ENCODE peak calls at places on chromosomes 6 and 20, in four cellular contexts. One of them, this sample, is unnamed.

GRCh38 chr20:13141541-13141940 is 79.5 kb upstream of the ISM1 start:
- DNase-seq in PC-3: no peak
- DNase-seq in brain microvascular endothelial cell: no peak
- DNase-seq in OCI-LY7: no peak
- DNase-seq in this sample: no peak

GRCh38 chr20:21156266-21156665 is 30.4 kb downstream of the KIZ start:
- DNase-seq in PC-3: no peak
- DNase-seq in brain microvascular endothelial cell: peak
- DNase-seq in OCI-LY7: no peak
- DNase-seq in this sample: no peak

GRCh38 chr20:34083137-34083536 is 28.9 kb downstream of the EIF2S2 start:
- DNase-seq in PC-3: peak
- DNase-seq in brain microvascular endothelial cell: peak
- DNase-seq in OCI-LY7: no peak
- DNase-seq in this sample: no peak

GRCh38 chr20:47027456-47027855 is 132.8 kb downstream of the EYA2 start:
- DNase-seq in PC-3: no peak
- DNase-seq in brain microvascular endothelial cell: no peak
- DNase-seq in OCI-LY7: no peak
- DNase-seq in this sample: no peak

GRCh38 chr20:44582321-44583025 is at the start of gene PKIG:
- DNase-seq in PC-3: no peak
- DNase-seq in brain microvascular endothelial cell: peak
- DNase-seq in OCI-LY7: peak
- DNase-seq in this sample: no peak

GRCh38 chr6:41257369-41258195 is 28.9 kb downstream of the TREM1 start:
- DNase-seq in PC-3: peak
- DNase-seq in brain microvascular endothelial cell: peak
- DNase-seq in OCI-LY7: no peak
- DNase-seq in this sample: no peak

GRCh38 chr6:37696220-37696840 is 1.4 kb downstream of the MDGA1 start:
- DNase-seq in PC-3: peak
- DNase-seq in brain microvascular endothelial cell: no peak
- DNase-seq in OCI-LY7: no peak
- DNase-seq in this sample: peak

GRCh38 chr6:28710466-28711191 is 184.9 kb downstream of the GPX5 start:
- DNase-seq in PC-3: peak
- DNase-seq in brain microvascular endothelial cell: peak
- DNase-seq in OCI-LY7: peak
- DNase-seq in this sample: no peak

GRCh38 chr6:169172435-169172834 is 81.2 kb downstream of the THBS2 start:
- DNase-seq in PC-3: peak
- DNase-seq in brain microvascular endothelial cell: peak
- DNase-seq in OCI-LY7: no peak
- DNase-seq in this sample: no peak

GRCh38 chr6:13554929-13555333 is 19.5 kb upstream of the SIRT5 start:
- DNase-seq in PC-3: no peak
- DNase-seq in brain microvascular endothelial cell: no peak
- DNase-seq in OCI-LY7: no peak
- DNase-seq in this sample: peak

GRCh38 chr6:31125162-31125561 is 4.9 kb upstream of the CDSN start:
- DNase-seq in PC-3: peak
- DNase-seq in brain microvascular endothelial cell: peak
- DNase-seq in OCI-LY7: no peak
- DNase-seq in this sample: peak

GRCh38 chr6:37758647-37759046 is 60.9 kb upstream of the ZFAND3 start:
- DNase-seq in PC-3: no peak
- DNase-seq in brain microvascular endothelial cell: no peak
- DNase-seq in OCI-LY7: no peak
- DNase-seq in this sample: no peak

GRCh38 chr6:45086685-45087084 is 241.4 kb upstream of the RUNX2 start:
- DNase-seq in PC-3: peak
- DNase-seq in brain microvascular endothelial cell: no peak
- DNase-seq in OCI-LY7: no peak
- DNase-seq in this sample: no peak

GRCh38 chr20:64101731-64102621 is 5.4 kb downstream of the NPBWR2 start:
- DNase-seq in PC-3: peak
- DNase-seq in brain microvascular endothelial cell: no peak
- DNase-seq in OCI-LY7: peak
- DNase-seq in this sample: peak

GRCh38 chr20:64103871-64104666 is 3.3 kb downstream of the NPBWR2 start:
- DNase-seq in PC-3: no peak
- DNase-seq in brain microvascular endothelial cell: no peak
- DNase-seq in OCI-LY7: no peak
- DNase-seq in this sample: peak

GRCh38 chr20:64100946-64101688 is 6.2 kb downstream of the NPBWR2 start:
- DNase-seq in PC-3: no peak
- DNase-seq in brain microvascular endothelial cell: no peak
- DNase-seq in OCI-LY7: no peak
- DNase-seq in this sample: no peak

GRCh38 chr20:64104667-64105451 is 2.5 kb downstream of the NPBWR2 start:
- DNase-seq in PC-3: no peak
- DNase-seq in brain microvascular endothelial cell: no peak
- DNase-seq in OCI-LY7: no peak
- DNase-seq in this sample: no peak

GRCh38 chr20:64102647-64103354 is 4.6 kb downstream of the NPBWR2 start:
- DNase-seq in PC-3: no peak
- DNase-seq in brain microvascular endothelial cell: no peak
- DNase-seq in OCI-LY7: peak
- DNase-seq in this sample: peak
- H3K4me3 ChIP-seq in PC-3: peak
- H3K4me3 ChIP-seq in brain microvascular endothelial cell: no peak
- H3K4me3 ChIP-seq in OCI-LY7: peak
- H3K4me3 ChIP-seq in this sample: peak

GRCh38 chr20:58401123-58401639 is 12.2 kb downstream of the VAPB start:
- DNase-seq in PC-3: no peak
- DNase-seq in brain microvascular endothelial cell: no peak
- DNase-seq in OCI-LY7: no peak
- DNase-seq in this sample: no peak

GRCh38 chr20:58399926-58400325 is 10.9 kb downstream of the VAPB start:
- DNase-seq in PC-3: no peak
- DNase-seq in brain microvascular endothelial cell: no peak
- DNase-seq in OCI-LY7: no peak
- DNase-seq in this sample: peak

GRCh38 chr20:58402827-58403226 is 13.8 kb downstream of the VAPB start:
- DNase-seq in PC-3: no peak
- DNase-seq in brain microvascular endothelial cell: no peak
- DNase-seq in OCI-LY7: no peak
- DNase-seq in this sample: no peak

GRCh38 chr20:58403272-58403671 is 14.2 kb downstream of the VAPB start:
- DNase-seq in PC-3: no peak
- DNase-seq in brain microvascular endothelial cell: no peak
- DNase-seq in OCI-LY7: no peak
- DNase-seq in this sample: no peak

GRCh38 chr20:58402305-58402704 is 13.3 kb downstream of the VAPB start:
- DNase-seq in PC-3: no peak
- DNase-seq in brain microvascular endothelial cell: no peak
- DNase-seq in OCI-LY7: no peak
- DNase-seq in this sample: no peak
- H3K4me3 ChIP-seq in PC-3: no peak
- H3K4me3 ChIP-seq in brain microvascular endothelial cell: no peak
- H3K4me3 ChIP-seq in OCI-LY7: no peak
- H3K4me3 ChIP-seq in this sample: no peak

DNA sequence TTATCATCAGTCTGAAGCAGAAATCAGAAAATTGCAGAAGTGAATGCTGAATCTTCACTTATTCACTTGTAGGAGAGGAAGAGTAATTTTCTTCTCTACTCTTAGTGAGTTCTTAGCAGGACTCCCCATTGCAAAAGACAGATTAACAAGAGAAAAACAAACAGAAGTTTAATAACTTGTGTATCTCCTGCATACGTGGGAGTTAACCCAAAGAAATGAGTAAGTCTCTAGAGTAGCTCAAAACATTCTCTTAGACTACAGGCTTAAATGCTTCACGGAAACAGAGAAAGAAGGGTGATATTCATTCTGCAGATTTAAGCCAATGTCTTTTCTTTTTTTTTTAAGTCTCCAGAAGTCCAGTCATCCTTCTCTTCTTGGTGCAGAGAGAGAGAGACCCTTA is 97.9 kb upstream of the TMEM181 start:
- DNase-seq in PC-3: peak
- DNase-seq in brain microvascular endothelial cell: no peak
- DNase-seq in OCI-LY7: no peak
- DNase-seq in this sample: no peak
- H3K4me3 ChIP-seq in PC-3: no peak
- H3K4me3 ChIP-seq in brain microvascular endothelial cell: no peak
- H3K4me3 ChIP-seq in OCI-LY7: no peak
- H3K4me3 ChIP-seq in this sample: no peak

GRCh38 chr20:37201827-37202162 is 22.4 kb upstream of the MROH8 start:
- DNase-seq in PC-3: no peak
- DNase-seq in brain microvascular endothelial cell: no peak
- DNase-seq in OCI-LY7: no peak
- DNase-seq in this sample: no peak
- H3K4me3 ChIP-seq in PC-3: peak
- H3K4me3 ChIP-seq in brain microvascular endothelial cell: no peak
- H3K4me3 ChIP-seq in OCI-LY7: no peak
- H3K4me3 ChIP-seq in this sample: no peak

GRCh38 chr6:32843321-32843978 is 397 bp downstream of the PSMB8 start:
- DNase-seq in PC-3: no peak
- DNase-seq in brain microvascular endothelial cell: no peak
- DNase-seq in OCI-LY7: peak
- DNase-seq in this sample: peak

GRCh38 chr6:32840604-32841246 is 2.2 kb upstream of the TAP2 start:
- DNase-seq in PC-3: no peak
- DNase-seq in brain microvascular endothelial cell: no peak
- DNase-seq in OCI-LY7: no peak
- DNase-seq in this sample: no peak

GRCh38 chr6:32842021-32842650 is 1.7 kb downstream of the PSMB8 start:
- DNase-seq in PC-3: no peak
- DNase-seq in brain microvascular endothelial cell: no peak
- DNase-seq in OCI-LY7: no peak
- DNase-seq in this sample: no peak

GRCh38 chr6:32843979-32844838 is at the start of gene PSMB8:
- DNase-seq in PC-3: peak
- DNase-seq in brain microvascular endothelial cell: peak
- DNase-seq in OCI-LY7: peak
- DNase-seq in this sample: peak

DNA sequence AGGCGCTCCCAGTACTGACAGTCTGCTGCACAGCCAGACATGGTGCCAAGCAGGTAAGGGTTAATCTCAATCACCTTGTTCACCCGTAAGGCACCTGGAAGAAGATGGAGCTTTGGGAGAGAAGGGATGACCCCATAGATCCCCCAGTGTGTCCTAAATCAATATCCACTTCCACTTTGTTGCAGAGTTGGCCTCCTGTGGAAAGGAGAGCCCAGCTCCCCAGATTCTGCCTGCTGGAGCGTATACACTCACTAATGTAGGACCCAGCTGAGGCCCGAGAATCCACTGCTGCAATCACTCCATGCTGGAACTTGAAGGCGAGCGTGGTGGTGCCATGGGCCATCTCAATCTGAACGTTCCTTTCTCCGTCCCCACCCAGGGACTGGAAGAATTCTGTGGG is 1.2 kb downstream of the PSMB8 start:
- DNase-seq in PC-3: no peak
- DNase-seq in brain microvascular endothelial cell: no peak
- DNase-seq in OCI-LY7: no peak
- DNase-seq in this sample: no peak
- H3K4me3 ChIP-seq in PC-3: peak
- H3K4me3 ChIP-seq in brain microvascular endothelial cell: no peak
- H3K4me3 ChIP-seq in OCI-LY7: peak
- H3K4me3 ChIP-seq in this sample: no peak

DNA sequence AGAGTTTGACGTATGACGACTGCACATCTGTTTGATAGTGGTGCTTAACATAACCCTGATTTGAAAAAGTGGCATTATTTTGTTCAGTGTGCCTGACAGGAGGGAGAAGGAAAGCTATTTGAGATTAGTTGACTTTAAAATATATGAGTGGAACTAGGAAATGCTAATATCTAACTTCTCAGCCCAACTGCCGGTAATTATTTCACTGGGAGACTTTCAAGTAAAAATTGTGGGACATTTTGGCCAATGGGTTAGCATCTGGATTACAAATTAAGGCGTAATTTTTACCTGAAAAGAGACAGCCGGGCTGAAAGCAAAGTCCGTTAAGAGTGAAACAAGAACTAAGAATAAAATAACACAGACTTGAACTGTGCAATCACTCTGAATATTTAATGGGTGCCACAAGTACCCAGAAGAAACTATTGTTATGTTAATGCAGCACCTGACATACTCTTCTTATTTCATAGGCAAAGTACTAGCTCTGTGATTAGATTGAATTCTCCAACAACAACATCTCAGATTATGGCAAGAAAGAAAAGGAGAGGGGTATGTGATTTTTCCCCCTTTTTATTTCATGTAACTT is 2.0 kb downstream of the HEY2 start:
- DNase-seq in PC-3: no peak
- DNase-seq in brain microvascular endothelial cell: no peak
- DNase-seq in OCI-LY7: no peak
- DNase-seq in this sample: peak
- H3K4me3 ChIP-seq in PC-3: no peak
- H3K4me3 ChIP-seq in brain microvascular endothelial cell: no peak
- H3K4me3 ChIP-seq in OCI-LY7: peak
- H3K4me3 ChIP-seq in this sample: peak

DNA sequence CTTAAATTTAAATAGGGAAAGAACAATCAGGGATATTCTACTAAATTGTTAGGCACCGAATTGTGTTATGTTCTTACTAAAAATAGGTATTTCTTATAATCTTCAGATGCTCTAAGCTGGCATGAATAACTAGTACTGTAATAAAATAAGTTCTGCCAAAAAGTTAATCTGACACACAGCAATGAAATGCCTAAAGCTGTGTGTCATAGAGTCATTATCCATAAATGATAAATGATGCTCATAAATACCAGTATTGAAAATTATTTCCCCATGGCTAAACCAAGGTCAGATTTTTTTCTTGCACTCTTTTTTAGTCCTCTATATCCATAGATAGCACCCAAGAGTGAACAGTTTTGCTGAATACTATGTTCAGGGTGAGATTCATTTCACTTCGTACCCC is 11.7 kb upstream of the PRIM2 start:
- DNase-seq in PC-3: peak
- DNase-seq in brain microvascular endothelial cell: no peak
- DNase-seq in OCI-LY7: no peak
- DNase-seq in this sample: no peak
- H3K4me3 ChIP-seq in PC-3: no peak
- H3K4me3 ChIP-seq in brain microvascular endothelial cell: no peak
- H3K4me3 ChIP-seq in OCI-LY7: no peak
- H3K4me3 ChIP-seq in this sample: no peak

GRCh38 chr6:109769213-109769612 is 78.1 kb downstream of the FIG4 start:
- DNase-seq in PC-3: no peak
- DNase-seq in brain microvascular endothelial cell: no peak
- DNase-seq in OCI-LY7: peak
- DNase-seq in this sample: no peak

GRCh38 chr6:109770047-109770446 is 79.0 kb downstream of the FIG4 start:
- DNase-seq in PC-3: no peak
- DNase-seq in brain microvascular endothelial cell: no peak
- DNase-seq in OCI-LY7: no peak
- DNase-seq in this sample: no peak

GRCh38 chr6:109767961-109768360 is 76.9 kb downstream of the FIG4 start:
- DNase-seq in PC-3: peak
- DNase-seq in brain microvascular endothelial cell: no peak
- DNase-seq in OCI-LY7: no peak
- DNase-seq in this sample: no peak

GRCh38 chr6:109770779-109771178 is 79.7 kb downstream of the FIG4 start:
- DNase-seq in PC-3: no peak
- DNase-seq in brain microvascular endothelial cell: no peak
- DNase-seq in OCI-LY7: peak
- DNase-seq in this sample: no peak

GRCh38 chr6:109768485-109768884 is 77.4 kb downstream of the FIG4 start:
- DNase-seq in PC-3: peak
- DNase-seq in brain microvascular endothelial cell: peak
- DNase-seq in OCI-LY7: no peak
- DNase-seq in this sample: no peak
- H3K4me3 ChIP-seq in PC-3: no peak
- H3K4me3 ChIP-seq in brain microvascular endothelial cell: no peak
- H3K4me3 ChIP-seq in OCI-LY7: no peak
- H3K4me3 ChIP-seq in this sample: no peak